ENCODE peak calls at places on chromosomes 1 and 21, in five cellular contexts. One of them, this sample, is unnamed.

GRCh38 chr1:233972951-233973635 is 68.6 kb downstream of the SLC35F3 start:
- DNase-seq in omental fat pad: no peak
- DNase-seq in GM20000: no peak
- DNase-seq in NCI-H510A treated with DMSO at 0.1 percent for 48 hours: no peak
- DNase-seq in pancreas: no peak
- DNase-seq in this sample: no peak

GRCh38 chr1:200150721-200151120 is 123.2 kb downstream of the NR5A2 start:
- DNase-seq in GM20000: peak
- DNase-seq in NCI-H510A treated with DMSO at 0.1 percent for 48 hours: no peak
- DNase-seq in pancreas: no peak
- DNase-seq in omental fat pad: no peak
- DNase-seq in this sample: no peak

GRCh38 chr1:16026723-16027484 is 5.1 kb downstream of the CLCNKA start:
- DNase-seq in omental fat pad: no peak
- DNase-seq in GM20000: no peak
- DNase-seq in NCI-H510A treated with DMSO at 0.1 percent for 48 hours: no peak
- DNase-seq in pancreas: peak
- DNase-seq in this sample: no peak

GRCh38 chr1:227776277-227776676 is 39.2 kb upstream of the PRSS38 start:
- DNase-seq in omental fat pad: no peak
- DNase-seq in pancreas: no peak
- DNase-seq in NCI-H510A treated with DMSO at 0.1 percent for 48 hours: no peak
- DNase-seq in GM20000: no peak
- DNase-seq in this sample: no peak

GRCh38 chr21:28257276-28257675 is 735.4 kb downstream of the LTN1 start:
- DNase-seq in omental fat pad: no peak
- DNase-seq in NCI-H510A treated with DMSO at 0.1 percent for 48 hours: no peak
- DNase-seq in GM20000: no peak
- DNase-seq in pancreas: no peak
- DNase-seq in this sample: no peak

GRCh38 chr1:79052829-79053449 is 46.4 kb upstream of the ADGRL4 start:
- DNase-seq in NCI-H510A treated with DMSO at 0.1 percent for 48 hours: no peak
- DNase-seq in GM20000: peak
- DNase-seq in pancreas: no peak
- DNase-seq in omental fat pad: no peak
- DNase-seq in this sample: no peak

GRCh38 chr21:22806278-22806677 is 1808.1 kb downstream of the NCAM2 start:
- DNase-seq in omental fat pad: no peak
- DNase-seq in pancreas: no peak
- DNase-seq in NCI-H510A treated with DMSO at 0.1 percent for 48 hours: no peak
- DNase-seq in GM20000: no peak
- DNase-seq in this sample: no peak

GRCh38 chr1:150233359-150234308 is 2.3 kb downstream of the ANP32E start:
- DNase-seq in omental fat pad: no peak
- DNase-seq in NCI-H510A treated with DMSO at 0.1 percent for 48 hours: peak
- DNase-seq in GM20000: peak
- DNase-seq in pancreas: peak
- DNase-seq in this sample: no peak

GRCh38 chr1:185350027-185350442 is 33.0 kb upstream of the IVNS1ABP start:
- DNase-seq in pancreas: no peak
- DNase-seq in GM20000: no peak
- DNase-seq in NCI-H510A treated with DMSO at 0.1 percent for 48 hours: no peak
- DNase-seq in omental fat pad: no peak
- DNase-seq in this sample: no peak

GRCh38 chr1:101914473-101915242 is 82.1 kb downstream of the OLFM3 start:
- DNase-seq in pancreas: no peak
- DNase-seq in omental fat pad: no peak
- DNase-seq in NCI-H510A treated with DMSO at 0.1 percent for 48 hours: no peak
- DNase-seq in GM20000: no peak
- DNase-seq in this sample: no peak

GRCh38 chr1:78950801-78951200 is 55.7 kb downstream of the ADGRL4 start:
- DNase-seq in omental fat pad: no peak
- DNase-seq in GM20000: no peak
- DNase-seq in pancreas: no peak
- DNase-seq in NCI-H510A treated with DMSO at 0.1 percent for 48 hours: no peak
- DNase-seq in this sample: no peak